ENCODE peak calls at places on chromosomes 7 and 10, in ten cellular contexts. One of them, this sample, is unnamed.

GRCh38 chr10:47257396-47258120 is 42.4 kb upstream of the GDF10 start:
- DNase-seq in CD4-positive, alpha-beta T cell: no peak
- DNase-seq in right atrium auricular region: no peak
- DNase-seq in pancreas: no peak
- DNase-seq in CD8-positive, alpha-beta T cell: no peak
- DNase-seq in stomach: no peak
- DNase-seq in foreskin fibroblast: no peak
- DNase-seq in neural crest cell: no peak
- DNase-seq in tibial artery: no peak
- DNase-seq in tibial nerve: no peak
- DNase-seq in this sample: no peak

GRCh38 chr7:36670585-36671431 is 53.5 kb downstream of the AOAH start:
- DNase-seq in CD4-positive, alpha-beta T cell: peak; percentile 59
- DNase-seq in right atrium auricular region: no peak
- DNase-seq in pancreas: no peak
- DNase-seq in CD8-positive, alpha-beta T cell: peak; percentile 53
- DNase-seq in stomach: peak; percentile 64
- DNase-seq in foreskin fibroblast: peak; percentile 80
- DNase-seq in neural crest cell: peak; percentile 65
- DNase-seq in tibial artery: no peak
- DNase-seq in tibial nerve: peak; percentile 50
- DNase-seq in this sample: peak; percentile 27

GRCh38 chr10:131690805-131691239 is 210.0 kb upstream of the PPP2R2D start:
- DNase-seq in CD4-positive, alpha-beta T cell: no peak
- DNase-seq in right atrium auricular region: no peak
- DNase-seq in pancreas: peak; percentile 37
- DNase-seq in CD8-positive, alpha-beta T cell: no peak
- DNase-seq in stomach: no peak
- DNase-seq in foreskin fibroblast: no peak
- DNase-seq in neural crest cell: no peak
- DNase-seq in tibial artery: no peak
- DNase-seq in tibial nerve: no peak
- DNase-seq in this sample: no peak

GRCh38 chr10:16853201-16853600 is 36.0 kb upstream of the RSU1 start:
- DNase-seq in CD4-positive, alpha-beta T cell: no peak
- DNase-seq in right atrium auricular region: no peak
- DNase-seq in pancreas: no peak
- DNase-seq in CD8-positive, alpha-beta T cell: no peak
- DNase-seq in stomach: no peak
- DNase-seq in foreskin fibroblast: peak; percentile 73
- DNase-seq in neural crest cell: no peak
- DNase-seq in tibial artery: no peak
- DNase-seq in tibial nerve: no peak
- DNase-seq in this sample: no peak

GRCh38 chr10:14947268-14947667 is 6.6 kb downstream of the DCLRE1C start:
- DNase-seq in CD4-positive, alpha-beta T cell: no peak
- DNase-seq in right atrium auricular region: no peak
- DNase-seq in pancreas: no peak
- DNase-seq in CD8-positive, alpha-beta T cell: no peak
- DNase-seq in stomach: no peak
- DNase-seq in foreskin fibroblast: no peak
- DNase-seq in neural crest cell: no peak
- DNase-seq in tibial artery: no peak
- DNase-seq in tibial nerve: no peak
- DNase-seq in this sample: no peak

GRCh38 chr10:117980216-117980615 is 66.5 kb downstream of the RAB11FIP2 start:
- DNase-seq in CD4-positive, alpha-beta T cell: no peak
- DNase-seq in right atrium auricular region: no peak
- DNase-seq in pancreas: no peak
- DNase-seq in CD8-positive, alpha-beta T cell: no peak
- DNase-seq in stomach: no peak
- DNase-seq in foreskin fibroblast: peak; percentile 77
- DNase-seq in neural crest cell: no peak
- DNase-seq in tibial artery: no peak
- DNase-seq in tibial nerve: no peak
- DNase-seq in this sample: peak; percentile 36

GRCh38 chr10:29142516-29143314 is 146.2 kb upstream of the LYZL1 start:
- DNase-seq in CD4-positive, alpha-beta T cell: no peak
- DNase-seq in right atrium auricular region: no peak
- DNase-seq in pancreas: no peak
- DNase-seq in CD8-positive, alpha-beta T cell: no peak
- DNase-seq in stomach: no peak
- DNase-seq in foreskin fibroblast: no peak
- DNase-seq in neural crest cell: no peak
- DNase-seq in tibial artery: no peak
- DNase-seq in tibial nerve: no peak
- DNase-seq in this sample: no peak

GRCh38 chr7:130935564-130936157 is 201.7 kb upstream of the KLF14 start:
- DNase-seq in CD4-positive, alpha-beta T cell: no peak
- DNase-seq in right atrium auricular region: no peak
- DNase-seq in pancreas: no peak
- DNase-seq in CD8-positive, alpha-beta T cell: no peak
- DNase-seq in stomach: no peak
- DNase-seq in foreskin fibroblast: no peak
- DNase-seq in neural crest cell: no peak
- DNase-seq in tibial artery: no peak
- DNase-seq in tibial nerve: no peak
- DNase-seq in this sample: no peak

GRCh38 chr7:139808401-139808800 is 20.7 kb upstream of the TBXAS1 start:
- DNase-seq in CD4-positive, alpha-beta T cell: no peak
- DNase-seq in right atrium auricular region: no peak
- DNase-seq in pancreas: no peak
- DNase-seq in CD8-positive, alpha-beta T cell: no peak
- DNase-seq in stomach: no peak
- DNase-seq in foreskin fibroblast: no peak
- DNase-seq in neural crest cell: no peak
- DNase-seq in tibial artery: no peak
- DNase-seq in tibial nerve: no peak
- DNase-seq in this sample: no peak

DNA sequence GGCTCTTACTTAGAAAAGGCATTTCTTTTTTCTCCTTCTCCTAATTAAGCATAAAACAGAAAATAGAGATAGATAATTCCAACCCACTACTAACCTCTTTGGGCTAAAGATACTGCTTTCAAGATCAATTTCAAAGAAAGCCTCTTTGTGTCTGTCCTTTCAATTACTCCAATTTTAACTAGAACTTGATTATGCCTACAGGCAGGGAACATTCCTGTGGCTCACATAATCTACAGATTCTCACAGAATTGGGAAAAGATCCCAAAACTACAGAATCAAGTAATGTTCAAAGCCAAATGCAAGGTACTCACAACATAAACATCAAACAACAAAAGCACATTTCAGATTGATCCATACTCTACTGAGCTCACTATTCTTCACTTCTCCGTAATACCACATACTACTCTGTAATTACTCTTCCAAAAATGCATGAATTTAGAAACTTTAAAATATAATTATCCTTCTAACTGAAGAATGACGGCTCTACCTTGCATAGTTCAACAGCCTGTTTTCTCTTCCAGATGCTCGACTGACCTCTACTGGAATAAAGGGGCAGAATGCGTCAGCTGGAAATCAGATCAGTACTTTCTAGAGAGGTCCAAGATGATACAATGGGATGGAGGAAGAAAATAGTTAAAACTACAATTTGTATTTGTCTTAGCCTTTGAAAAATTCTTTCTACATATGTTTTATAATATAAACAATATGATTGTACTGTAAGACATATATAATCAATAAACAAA is 3.9 kb downstream of the MTERF1 start:
- DNase-seq in CD4-positive, alpha-beta T cell: no peak
- DNase-seq in right atrium auricular region: no peak
- DNase-seq in pancreas: no peak
- DNase-seq in CD8-positive, alpha-beta T cell: no peak
- DNase-seq in stomach: no peak
- DNase-seq in foreskin fibroblast: peak; percentile 47
- DNase-seq in neural crest cell: no peak
- DNase-seq in tibial artery: no peak
- DNase-seq in tibial nerve: no peak
- DNase-seq in this sample: no peak
- TF ChIP-seq CTCF in CD4-positive, alpha-beta T cell: no peak
- TF ChIP-seq CTCF in right atrium auricular region: peak; percentile 37
- TF ChIP-seq CTCF in pancreas: no peak
- TF ChIP-seq CTCF in CD8-positive, alpha-beta T cell: no peak
- TF ChIP-seq CTCF in stomach: no peak
- TF ChIP-seq CTCF in foreskin fibroblast: peak; percentile 22
- TF ChIP-seq CTCF in neural crest cell: peak; percentile 46
- TF ChIP-seq CTCF in tibial artery: no peak
- TF ChIP-seq CTCF in tibial nerve: peak; percentile 30
- TF ChIP-seq CTCF in this sample: peak; percentile 24

GRCh38 chr7:87886875-87887274 is 10.6 kb downstream of the DBF4 start:
- DNase-seq in CD4-positive, alpha-beta T cell: no peak
- DNase-seq in right atrium auricular region: no peak
- DNase-seq in pancreas: no peak
- DNase-seq in CD8-positive, alpha-beta T cell: no peak
- DNase-seq in stomach: no peak
- DNase-seq in foreskin fibroblast: peak; percentile 44
- DNase-seq in neural crest cell: no peak
- DNase-seq in tibial artery: no peak
- DNase-seq in tibial nerve: no peak
- DNase-seq in this sample: peak; percentile 11
- TF ChIP-seq CTCF in CD4-positive, alpha-beta T cell: peak; percentile 83
- TF ChIP-seq CTCF in right atrium auricular region: peak; percentile 62
- TF ChIP-seq CTCF in pancreas: no peak
- TF ChIP-seq CTCF in CD8-positive, alpha-beta T cell: peak; percentile 72
- TF ChIP-seq CTCF in stomach: no peak
- TF ChIP-seq CTCF in foreskin fibroblast: no peak
- TF ChIP-seq CTCF in neural crest cell: peak; percentile 75
- TF ChIP-seq CTCF in tibial artery: peak; percentile 39
- TF ChIP-seq CTCF in tibial nerve: peak; percentile 38
- TF ChIP-seq CTCF in this sample: peak; percentile 47

DNA sequence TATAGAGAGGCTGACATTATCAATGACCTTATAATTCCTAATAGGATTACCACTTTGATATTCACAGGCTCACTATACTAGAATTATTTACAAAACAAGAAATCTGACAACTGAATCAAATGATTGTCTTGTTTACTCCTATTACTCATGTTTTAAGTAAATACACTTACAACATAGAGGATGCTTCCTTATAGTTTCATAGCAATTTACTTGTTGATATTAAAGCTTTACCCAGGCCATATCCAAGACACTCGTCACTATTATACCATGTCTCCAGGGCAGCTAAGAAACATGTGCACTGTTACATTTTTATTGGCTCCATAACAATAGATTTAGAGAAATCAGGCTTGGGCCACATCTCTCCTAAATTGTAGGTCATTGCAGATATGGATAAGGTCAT is 276.9 kb downstream of the HGF start:
- DNase-seq in CD4-positive, alpha-beta T cell: no peak
- DNase-seq in right atrium auricular region: no peak
- DNase-seq in pancreas: no peak
- DNase-seq in CD8-positive, alpha-beta T cell: no peak
- DNase-seq in stomach: no peak
- DNase-seq in foreskin fibroblast: no peak
- DNase-seq in neural crest cell: no peak
- DNase-seq in tibial artery: no peak
- DNase-seq in tibial nerve: no peak
- DNase-seq in this sample: no peak
- TF ChIP-seq CTCF in CD4-positive, alpha-beta T cell: no peak
- TF ChIP-seq CTCF in right atrium auricular region: no peak
- TF ChIP-seq CTCF in pancreas: no peak
- TF ChIP-seq CTCF in CD8-positive, alpha-beta T cell: no peak
- TF ChIP-seq CTCF in stomach: no peak
- TF ChIP-seq CTCF in foreskin fibroblast: no peak
- TF ChIP-seq CTCF in neural crest cell: no peak
- TF ChIP-seq CTCF in tibial artery: no peak
- TF ChIP-seq CTCF in tibial nerve: no peak
- TF ChIP-seq CTCF in this sample: no peak

GRCh38 chr7:77798394-77799077 is at the start of the genes PHTF2 and TMEM60:
- DNase-seq in CD4-positive, alpha-beta T cell: peak; percentile 91
- DNase-seq in right atrium auricular region: peak; percentile 99
- DNase-seq in pancreas: peak; percentile 98
- DNase-seq in CD8-positive, alpha-beta T cell: peak; percentile 85
- DNase-seq in stomach: peak; percentile 99
- DNase-seq in foreskin fibroblast: peak; percentile 100
- DNase-seq in neural crest cell: peak; percentile 98
- DNase-seq in tibial artery: peak; percentile 100
- DNase-seq in tibial nerve: peak; percentile 97
- DNase-seq in this sample: peak; percentile 99

GRCh38 chr7:77800730-77801129 is 2.2 kb downstream of the PHTF2 start:
- DNase-seq in CD4-positive, alpha-beta T cell: no peak
- DNase-seq in right atrium auricular region: no peak
- DNase-seq in pancreas: no peak
- DNase-seq in CD8-positive, alpha-beta T cell: no peak
- DNase-seq in stomach: no peak
- DNase-seq in foreskin fibroblast: no peak
- DNase-seq in neural crest cell: no peak
- DNase-seq in tibial artery: no peak
- DNase-seq in tibial nerve: no peak
- DNase-seq in this sample: no peak

GRCh38 chr7:77797734-77798393 is 370 bp downstream of the TMEM60 start:
- DNase-seq in CD4-positive, alpha-beta T cell: no peak
- DNase-seq in right atrium auricular region: peak; percentile 60
- DNase-seq in pancreas: no peak
- DNase-seq in CD8-positive, alpha-beta T cell: no peak
- DNase-seq in stomach: peak; percentile 39
- DNase-seq in foreskin fibroblast: peak; percentile 57
- DNase-seq in neural crest cell: no peak
- DNase-seq in tibial artery: no peak
- DNase-seq in tibial nerve: peak; percentile 17
- DNase-seq in this sample: no peak

GRCh38 chr7:77800158-77800557 is 1.6 kb downstream of the PHTF2 start:
- DNase-seq in CD4-positive, alpha-beta T cell: no peak
- DNase-seq in right atrium auricular region: no peak
- DNase-seq in pancreas: no peak
- DNase-seq in CD8-positive, alpha-beta T cell: no peak
- DNase-seq in stomach: no peak
- DNase-seq in foreskin fibroblast: no peak
- DNase-seq in neural crest cell: no peak
- DNase-seq in tibial artery: no peak
- DNase-seq in tibial nerve: no peak
- DNase-seq in this sample: no peak

DNA sequence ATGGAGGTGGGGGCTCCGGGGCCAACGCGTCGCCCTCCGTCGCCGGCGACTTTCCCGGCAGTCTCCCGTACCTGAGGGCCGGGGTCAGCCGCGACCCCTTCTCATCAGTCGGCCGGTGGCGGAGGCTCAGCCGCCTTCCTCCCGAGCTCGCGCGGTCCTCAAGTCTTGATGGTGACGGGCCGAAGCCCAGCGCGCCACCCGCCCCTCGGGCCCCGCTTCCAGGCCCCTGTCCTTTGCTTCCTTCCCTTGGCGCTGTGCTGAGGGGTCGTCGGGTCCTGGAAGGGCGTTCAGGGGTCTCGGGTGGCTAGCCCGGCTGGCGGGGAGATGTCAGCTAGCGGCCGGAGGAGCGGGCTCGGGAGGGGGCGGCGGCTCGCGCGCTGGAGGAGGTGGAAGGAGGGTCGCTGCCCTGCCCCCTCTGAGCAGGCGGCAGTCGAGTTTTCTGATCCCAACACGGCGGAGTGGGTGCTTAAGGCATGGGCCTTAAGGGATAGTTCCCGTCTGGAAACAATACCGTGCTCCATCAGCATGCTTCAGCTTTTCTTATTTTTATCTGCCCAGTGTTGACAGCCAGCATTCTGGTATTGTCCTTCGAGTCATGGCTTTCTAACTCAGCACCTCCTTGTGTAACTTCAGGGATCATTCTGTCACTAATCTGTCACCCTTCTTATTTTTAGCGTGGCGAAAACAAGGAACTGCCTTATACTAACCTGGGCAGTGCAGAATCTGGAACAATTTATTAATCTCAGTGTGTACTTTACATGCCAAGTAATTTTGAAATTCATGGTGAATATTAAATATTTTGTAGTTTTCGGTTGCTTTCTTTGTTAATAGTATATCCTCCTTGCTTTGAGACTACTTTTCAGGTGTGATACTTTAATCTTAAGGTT is 748 bp downstream of the PHTF2 start:
- DNase-seq in CD4-positive, alpha-beta T cell: peak; percentile 8
- DNase-seq in right atrium auricular region: no peak
- DNase-seq in pancreas: peak; percentile 71
- DNase-seq in CD8-positive, alpha-beta T cell: no peak
- DNase-seq in stomach: no peak
- DNase-seq in foreskin fibroblast: peak; percentile 55
- DNase-seq in neural crest cell: peak; percentile 58
- DNase-seq in tibial artery: peak; percentile 77
- DNase-seq in tibial nerve: peak; percentile 10
- DNase-seq in this sample: no peak
- TF ChIP-seq CTCF in CD4-positive, alpha-beta T cell: peak; percentile 36
- TF ChIP-seq CTCF in right atrium auricular region: no peak
- TF ChIP-seq CTCF in pancreas: no peak
- TF ChIP-seq CTCF in CD8-positive, alpha-beta T cell: peak; percentile 18
- TF ChIP-seq CTCF in stomach: no peak
- TF ChIP-seq CTCF in foreskin fibroblast: no peak
- TF ChIP-seq CTCF in neural crest cell: peak; percentile 18
- TF ChIP-seq CTCF in tibial artery: peak; percentile 14
- TF ChIP-seq CTCF in tibial nerve: peak; percentile 1
- TF ChIP-seq CTCF in this sample: no peak